ENCODE peak calls at places on chromosome 5, in four cellular contexts. R is SK-N-SH, F is HCT116, N is K562. K is an unnamed sample.

GRCh38 chr5:119420173-119420572 is 32.1 kb upstream of the HSD17B4 start:
- DNase-seq in R (no peak), F (no peak), N (no peak), K (no peak)

GRCh38 chr5:116539222-116539621 is 35.4 kb downstream of the SEMA6A start:
- DNase-seq in R (no peak), F (no peak), N (no peak), K (no peak)

GRCh38 chr5:136864960-136865359 is 499.6 kb upstream of the TRPC7 start:
- DNase-seq in R (no peak), F (no peak), N (no peak), K (no peak)

GRCh38 chr5:180832638-180833068 is 28.4 kb downstream of the ZFP62 start:
- DNase-seq in R (no peak), F (no peak), N (no peak), K (no peak)

GRCh38 chr5:143166661-143167420 is 236.6 kb downstream of the NR3C1 start:
- DNase-seq in R (no peak), F (no peak), N (no peak), K (peak; percentile 81)

GRCh38 chr5:115831163-115831768 is 10.1 kb downstream of the ATG12 start:
- DNase-seq in R (peak; percentile 46), F (no peak), N (peak; percentile 53), K (peak; percentile 57)

GRCh38 chr5:122030251-122030650 is 47.8 kb downstream of the LOX start:
- DNase-seq in R (no peak), F (no peak), N (peak; percentile 3), K (peak; percentile 27)

GRCh38 chr5:36904677-36905076 is 28.1 kb downstream of the NIPBL start:
- DNase-seq in R (no peak), F (no peak), N (no peak), K (peak; percentile 22)

GRCh38 chr5:145908206-145908945 is 28.0 kb upstream of the SH3RF2 start:
- DNase-seq in R (no peak), F (peak; percentile 18), N (no peak), K (no peak)

GRCh38 chr5:32027093-32027716 is 146.9 kb downstream of the GOLPH3 start:
- DNase-seq in R (no peak), F (no peak), N (no peak), K (no peak)

GRCh38 chr5:109328626-109329025 is 81.1 kb downstream of the PJA2 start:
- DNase-seq in R (no peak), F (no peak), N (no peak), K (no peak)

GRCh38 chr5:143309661-143310431 is 93.6 kb downstream of the NR3C1 start:
- DNase-seq in R (no peak), F (no peak), N (no peak), K (no peak)

DNA sequence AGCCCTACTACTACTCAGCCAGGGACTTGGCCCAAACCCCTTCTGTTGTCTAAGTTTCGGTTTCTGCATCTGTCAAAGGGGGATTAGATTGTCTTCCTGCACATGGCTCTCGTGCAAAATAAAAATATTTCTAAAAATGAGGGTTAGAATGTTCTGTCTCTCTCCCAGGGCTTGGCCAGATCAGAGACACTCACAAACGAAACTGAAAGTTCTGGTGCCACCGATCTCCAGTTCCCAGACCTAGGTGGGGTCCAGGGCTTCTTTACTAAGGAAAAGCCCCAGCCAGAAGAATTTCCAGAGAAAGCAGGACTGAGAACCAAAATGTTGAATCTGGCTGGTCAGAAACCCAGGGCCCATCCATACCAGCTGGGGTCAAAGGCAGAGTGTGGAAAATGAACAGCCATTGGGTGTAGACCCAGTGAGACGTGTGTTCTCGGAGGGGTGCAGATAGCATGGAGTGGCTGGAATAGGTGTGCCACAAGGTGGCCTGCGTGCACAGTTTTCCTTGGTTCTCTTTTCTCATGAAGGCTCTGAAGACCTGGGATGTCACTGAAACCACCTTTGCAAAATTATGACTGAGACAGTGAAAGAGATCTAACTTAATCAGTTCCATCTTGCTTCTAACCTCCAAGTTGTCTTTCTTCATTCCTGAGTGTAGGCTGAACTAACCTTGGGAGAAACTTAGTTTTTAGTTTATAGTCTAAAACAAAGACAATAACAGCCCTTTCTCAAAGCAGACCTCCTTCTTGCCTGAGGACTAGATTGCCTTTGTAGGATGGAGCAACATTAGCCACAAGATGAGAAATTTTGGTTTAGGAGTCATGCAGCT is 2.2 kb upstream of the SLC23A1 start:
- DNase-seq in R (no peak), F (no peak), N (peak; percentile 76), K (peak; percentile 73)
- TF ChIP-seq ELF1 in R (no peak), F (no peak), N (no peak), K (peak; percentile 16)

DNA sequence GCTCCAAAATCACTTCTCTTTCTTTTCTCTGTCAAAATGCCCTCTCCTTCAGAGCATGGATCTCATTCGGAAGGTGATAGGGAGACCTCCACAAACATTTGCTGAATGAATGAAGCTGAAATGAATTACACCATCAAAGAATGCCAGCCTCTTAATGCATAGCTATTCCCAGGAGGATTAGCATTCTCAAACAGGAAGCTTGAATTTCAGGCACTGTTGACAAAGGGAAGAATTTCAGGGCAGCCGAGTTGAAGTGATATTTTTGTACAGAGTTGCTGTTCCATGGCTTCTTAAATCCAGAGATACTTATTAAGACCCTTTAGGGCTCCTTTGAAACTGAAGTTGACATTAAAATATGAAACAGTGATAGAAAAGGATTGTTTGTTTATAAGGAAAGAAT is 18.8 kb downstream of the HBEGF start:
- DNase-seq in R (no peak), F (no peak), N (no peak), K (peak; percentile 79)
- TF ChIP-seq ELF1 in R (no peak), F (no peak), N (no peak), K (no peak)

DNA sequence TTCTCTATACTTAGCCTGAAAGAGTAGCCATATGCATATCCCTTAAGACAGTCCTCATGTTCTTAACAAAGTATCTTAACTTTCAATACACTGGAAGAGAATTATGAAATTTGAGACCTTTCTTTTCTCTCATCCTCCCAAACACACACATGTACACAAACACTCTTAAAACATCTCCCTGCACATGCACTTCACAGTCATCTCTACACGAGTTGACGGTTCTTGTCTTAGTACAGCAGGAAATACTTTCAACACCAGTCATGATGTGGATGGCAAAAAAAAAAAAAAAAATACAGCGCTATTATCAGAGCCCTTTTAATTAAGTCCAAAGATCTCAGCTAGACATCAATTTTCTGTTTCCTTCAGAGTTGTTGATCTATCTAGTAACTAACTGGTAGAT is 43.6 kb upstream of the PCSK1 start:
- DNase-seq in R (no peak), F (no peak), N (no peak), K (no peak)
- TF ChIP-seq ELF1 in R (no peak), F (no peak), N (no peak), K (no peak)

GRCh38 chr5:179275941-179276837 is 69.1 kb downstream of the ADAMTS2 start:
- DNase-seq in R (no peak), F (no peak), N (peak; percentile 46), K (peak; percentile 26)

GRCh38 chr5:179278546-179278945 is 66.7 kb downstream of the ADAMTS2 start:
- DNase-seq in R (no peak), F (no peak), N (no peak), K (no peak)

GRCh38 chr5:179278119-179278518 is 67.1 kb downstream of the ADAMTS2 start:
- DNase-seq in R (peak; percentile 69), F (no peak), N (no peak), K (no peak)

GRCh38 chr5:179275381-179275878 is 69.8 kb downstream of the ADAMTS2 start:
- DNase-seq in R (no peak), F (no peak), N (no peak), K (no peak)

GRCh38 chr5:179276838-179277395 is 68.3 kb downstream of the ADAMTS2 start:
- DNase-seq in R (peak; percentile 72), F (no peak), N (no peak), K (no peak)
- TF ChIP-seq ELF1 in R (no peak), F (no peak), N (no peak), K (no peak)

DNA sequence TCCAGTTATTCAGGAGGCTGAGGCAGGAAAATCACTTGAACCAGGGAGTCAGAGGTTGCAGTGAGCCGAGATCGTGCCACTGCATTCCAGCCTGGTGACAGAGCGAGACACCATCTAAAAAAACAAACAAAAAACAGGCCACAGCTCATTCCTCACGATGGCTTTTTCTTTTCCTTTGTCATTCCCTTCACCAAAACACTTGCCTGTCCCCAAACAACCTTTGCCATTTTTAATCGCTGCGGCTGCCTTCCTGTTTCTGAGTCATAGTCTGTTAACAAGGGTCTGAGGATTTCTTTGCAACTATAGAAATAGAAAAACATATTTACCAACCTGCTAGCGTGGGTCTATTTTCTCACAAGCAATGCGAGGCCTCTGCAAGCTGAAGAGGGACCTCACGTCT is 123.0 kb upstream of the FSTL4 start:
- DNase-seq in R (no peak), F (no peak), N (no peak), K (peak; percentile 29)
- TF ChIP-seq ELF1 in R (no peak), F (no peak), N (no peak), K (no peak)

GRCh38 chr5:78637468-78637867 is 11.1 kb downstream of the LHFPL2 start:
- DNase-seq in R (no peak), F (no peak), N (no peak), K (no peak)

GRCh38 chr5:78639811-78640210 is 8.8 kb downstream of the LHFPL2 start:
- DNase-seq in R (no peak), F (no peak), N (no peak), K (no peak)

GRCh38 chr5:78640622-78641021 is 8.0 kb downstream of the LHFPL2 start:
- DNase-seq in R (no peak), F (no peak), N (no peak), K (peak; percentile 13)

GRCh38 chr5:78638423-78638822 is 10.1 kb downstream of the LHFPL2 start:
- DNase-seq in R (peak; percentile 64), F (no peak), N (no peak), K (peak; percentile 56)

GRCh38 chr5:78638973-78639669 is 9.5 kb downstream of the LHFPL2 start:
- DNase-seq in R (no peak), F (no peak), N (no peak), K (no peak)
- TF ChIP-seq ELF1 in R (no peak), F (no peak), N (no peak), K (no peak)

GRCh38 chr5:131321066-131321465 is 57.2 kb downstream of the CDC42SE2 start:
- DNase-seq in R (no peak), F (no peak), N (no peak), K (no peak)

GRCh38 chr5:131324311-131324710 is 60.5 kb downstream of the CDC42SE2 start:
- DNase-seq in R (no peak), F (no peak), N (no peak), K (no peak)

GRCh38 chr5:131318455-131318854 is 54.6 kb downstream of the CDC42SE2 start:
- DNase-seq in R (no peak), F (no peak), N (no peak), K (no peak)

GRCh38 chr5:131323378-131323777 is 59.5 kb downstream of the CDC42SE2 start:
- DNase-seq in R (no peak), F (no peak), N (no peak), K (no peak)

GRCh38 chr5:131322926-131323325 is 59.1 kb downstream of the CDC42SE2 start:
- DNase-seq in R (no peak), F (no peak), N (no peak), K (no peak)
- TF ChIP-seq ELF1 in R (no peak), F (no peak), N (no peak), K (no peak)

GRCh38 chr5:39411985-39412384 is 12.8 kb downstream of the DAB2 start:
- DNase-seq in R (no peak), F (no peak), N (no peak), K (no peak)

GRCh38 chr5:39411051-39411450 is 13.7 kb downstream of the DAB2 start:
- DNase-seq in R (no peak), F (no peak), N (no peak), K (no peak)

GRCh38 chr5:39412995-39413394 is 11.8 kb downstream of the DAB2 start:
- DNase-seq in R (no peak), F (no peak), N (no peak), K (peak; percentile 71)

GRCh38 chr5:39415186-39415585 is 9.6 kb downstream of the DAB2 start:
- DNase-seq in R (no peak), F (no peak), N (no peak), K (no peak)

GRCh38 chr5:39414429-39414828 is 10.4 kb downstream of the DAB2 start:
- DNase-seq in R (no peak), F (no peak), N (no peak), K (no peak)
- TF ChIP-seq ELF1 in R (no peak), F (no peak), N (no peak), K (no peak)